ENCODE peak calls at places on chromosomes 5 and 9, in ten cellular contexts. I, W, Y, P, F, V, H, C, L and T are unnamed samples.

GRCh38 chr9:136023401-136024225 is 62.4 kb upstream of the UBAC1 start:
- DNase-seq in I (no peak), W (no peak), Y (no peak), P (no peak), F (peak), V (peak), H (no peak), C (peak), L (peak), T (no peak)

GRCh38 chr5:90014420-90014819 is 395.1 kb downstream of the CETN3 start:
- DNase-seq in I (no peak), W (no peak), Y (no peak), P (no peak), F (no peak), V (no peak), H (no peak), C (no peak), L (no peak), T (no peak)

GRCh38 chr5:173643964-173644363 is 27.5 kb upstream of the BOD1 start:
- DNase-seq in I (no peak), W (peak), Y (no peak), P (peak), F (no peak), V (no peak), H (no peak), C (peak), L (no peak), T (no peak)

GRCh38 chr5:163105456-163105855 is 331.9 kb upstream of the CCNG1 start:
- DNase-seq in I (no peak), W (no peak), Y (no peak), P (no peak), F (no peak), V (no peak), H (no peak), C (no peak), L (peak), T (no peak)

GRCh38 chr5:91150189-91150588 is 232.9 kb downstream of the ARRDC3 start:
- DNase-seq in I (no peak), W (no peak), Y (no peak), P (no peak), F (no peak), V (no peak), H (no peak), C (no peak), L (no peak), T (no peak)

GRCh38 chr9:69143291-69143690 is 30.8 kb upstream of the TJP2 start:
- DNase-seq in I (no peak), W (no peak), Y (no peak), P (no peak), F (no peak), V (no peak), H (no peak), C (peak), L (peak), T (no peak)

GRCh38 chr5:177346820-177347219 is 4.6 kb downstream of the LMAN2 start:
- DNase-seq in I (no peak), W (no peak), Y (no peak), P (no peak), F (no peak), V (no peak), H (no peak), C (no peak), L (no peak), T (no peak)

GRCh38 chr9:116181853-116182610 is 28.4 kb downstream of the PAPPA start:
- DNase-seq in I (no peak), W (no peak), Y (no peak), P (no peak), F (no peak), V (no peak), H (no peak), C (no peak), L (peak), T (no peak)

GRCh38 chr5:39149966-39150365 is 69.4 kb downstream of the FYB1 start:
- DNase-seq in I (no peak), W (no peak), Y (no peak), P (no peak), F (no peak), V (no peak), H (no peak), C (no peak), L (no peak), T (no peak)

GRCh38 chr5:115657883-115658233 is 32.0 kb upstream of the TMED7 start:
- DNase-seq in I (no peak), W (no peak), Y (no peak), P (no peak), F (no peak), V (peak), H (no peak), C (peak), L (peak), T (no peak)

GRCh38 chr5:132069561-132069960 is 4.0 kb upstream of the CSF2 start:
- DNase-seq in I (no peak), W (no peak), Y (no peak), P (no peak), F (no peak), V (no peak), H (no peak), C (no peak), L (no peak), T (no peak)

GRCh38 chr5:109089191-109089590 is 320.6 kb downstream of the PJA2 start:
- DNase-seq in I (no peak), W (no peak), Y (no peak), P (no peak), F (no peak), V (no peak), H (no peak), C (no peak), L (no peak), T (no peak)

GRCh38 chr9:114016629-114017423 is 61.3 kb downstream of the AMBP start:
- DNase-seq in I (no peak), W (no peak), Y (no peak), P (no peak), F (peak), V (no peak), H (no peak), C (no peak), L (no peak), T (no peak)

GRCh38 chr5:1315709-1316587 is 21.1 kb upstream of the TERT start:
- DNase-seq in I (no peak), W (no peak), Y (no peak), P (no peak), F (peak), V (no peak), H (peak), C (peak), L (no peak), T (no peak)

GRCh38 chr9:131845286-131846011 is 105.6 kb upstream of the RAPGEF1 start:
- DNase-seq in I (no peak), W (no peak), Y (no peak), P (no peak), F (peak), V (no peak), H (no peak), C (no peak), L (no peak), T (no peak)

GRCh38 chr5:66186108-66186507 is 42.0 kb downstream of the SREK1 start:
- DNase-seq in I (no peak), W (no peak), Y (no peak), P (no peak), F (no peak), V (no peak), H (no peak), C (no peak), L (no peak), T (no peak)

GRCh38 chr9:137499416-137499815 is 40.3 kb upstream of the NSMF start:
- DNase-seq in I (no peak), W (no peak), Y (no peak), P (no peak), F (no peak), V (no peak), H (no peak), C (no peak), L (no peak), T (no peak)

GRCh38 chr5:139637438-139638089 is 10.6 kb upstream of the CXXC5 start:
- DNase-seq in I (peak), W (no peak), Y (no peak), P (peak), F (peak), V (no peak), H (no peak), C (peak), L (peak), T (no peak)

GRCh38 chr5:39476466-39477215 is 51.9 kb upstream of the DAB2 start:
- DNase-seq in I (no peak), W (no peak), Y (no peak), P (no peak), F (no peak), V (peak), H (no peak), C (peak), L (peak), T (no peak)

GRCh38 chr9:33995449-33995848 is 53.2 kb downstream of the UBAP2 start:
- DNase-seq in I (no peak), W (no peak), Y (no peak), P (no peak), F (no peak), V (no peak), H (no peak), C (no peak), L (no peak), T (no peak)

GRCh38 chr5:60842859-60843692 is 993 bp downstream of the ELOVL7 start:
- DNase-seq in I (no peak), W (peak), Y (no peak), P (peak), F (no peak), V (no peak), H (no peak), C (no peak), L (peak), T (no peak)

GRCh38 chr9:1531411-1531903 is 481.3 kb downstream of the DMRT2 start:
- DNase-seq in I (no peak), W (no peak), Y (no peak), P (no peak), F (no peak), V (no peak), H (no peak), C (no peak), L (no peak), T (no peak)

GRCh38 chr5:167982-168660 is 23.2 kb upstream of the LRRC14B start:
- DNase-seq in I (no peak), W (no peak), Y (peak), P (no peak), F (no peak), V (peak), H (no peak), C (peak), L (peak), T (no peak)

GRCh38 chr5:120255214-120255613 is 208.9 kb upstream of the PRR16 start:
- DNase-seq in I (no peak), W (no peak), Y (no peak), P (no peak), F (no peak), V (no peak), H (no peak), C (no peak), L (peak), T (no peak)